ENCODE peak calls at places on chromosome 10, in four cellular contexts. One of them, this sample, is unnamed.

GRCh38 chr10:88986549-88987242 is 3.9 kb upstream of the FAS start:
- DNase-seq in cardiac fibroblast: peak; percentile 68
- DNase-seq in amniotic stem cell: no peak
- DNase-seq in mesendoderm: peak; percentile 29
- DNase-seq in this sample: no peak

GRCh38 chr10:46253076-46254006 is 33.5 kb upstream of the ANTXRL start:
- DNase-seq in cardiac fibroblast: no peak
- DNase-seq in amniotic stem cell: no peak
- DNase-seq in mesendoderm: no peak
- DNase-seq in this sample: no peak

GRCh38 chr10:24952146-24952700 is at the start of gene PRTFDC1:
- DNase-seq in cardiac fibroblast: peak; percentile 50
- DNase-seq in amniotic stem cell: no peak
- DNase-seq in mesendoderm: peak; percentile 74
- DNase-seq in this sample: peak; percentile 88

GRCh38 chr10:33209777-33210176 is 124.7 kb downstream of the NRP1 start:
- DNase-seq in cardiac fibroblast: no peak
- DNase-seq in amniotic stem cell: no peak
- DNase-seq in mesendoderm: no peak
- DNase-seq in this sample: no peak

GRCh38 chr10:97525086-97525485 is 26.4 kb downstream of the UBTD1 start:
- DNase-seq in cardiac fibroblast: no peak
- DNase-seq in amniotic stem cell: no peak
- DNase-seq in mesendoderm: no peak
- DNase-seq in this sample: no peak

GRCh38 chr10:6647811-6648526 is 67.9 kb upstream of the PRKCQ start:
- DNase-seq in cardiac fibroblast: no peak
- DNase-seq in amniotic stem cell: no peak
- DNase-seq in mesendoderm: peak; percentile 90
- DNase-seq in this sample: peak; percentile 48

GRCh38 chr10:60963441-60964256 is 19.7 kb upstream of the RHOBTB1 start:
- DNase-seq in cardiac fibroblast: peak; percentile 75
- DNase-seq in amniotic stem cell: no peak
- DNase-seq in mesendoderm: peak; percentile 39
- DNase-seq in this sample: no peak

GRCh38 chr10:48462482-48463020 is 142.3 kb downstream of the ARHGAP22 start:
- DNase-seq in cardiac fibroblast: no peak
- DNase-seq in amniotic stem cell: no peak
- DNase-seq in mesendoderm: no peak
- DNase-seq in this sample: peak; percentile 51

GRCh38 chr10:70694410-70695179 is 22.3 kb downstream of the ADAMTS14 start:
- DNase-seq in cardiac fibroblast: peak; percentile 87
- DNase-seq in amniotic stem cell: no peak
- DNase-seq in mesendoderm: no peak
- DNase-seq in this sample: no peak

GRCh38 chr10:70552585-70552984 is 50.0 kb downstream of the PRF1 start:
- DNase-seq in cardiac fibroblast: no peak
- DNase-seq in amniotic stem cell: no peak
- DNase-seq in mesendoderm: no peak
- DNase-seq in this sample: no peak

GRCh38 chr10:63209703-63210102 is 76.6 kb downstream of the NRBF2 start:
- DNase-seq in cardiac fibroblast: no peak
- DNase-seq in amniotic stem cell: no peak
- DNase-seq in mesendoderm: no peak
- DNase-seq in this sample: no peak

GRCh38 chr10:109937460-109937859 is 14.1 kb upstream of the XPNPEP1 start:
- DNase-seq in cardiac fibroblast: no peak
- DNase-seq in amniotic stem cell: no peak
- DNase-seq in mesendoderm: no peak
- DNase-seq in this sample: no peak

GRCh38 chr10:120433176-120433575 is 23.9 kb upstream of the PLPP4 start:
- DNase-seq in cardiac fibroblast: no peak
- DNase-seq in amniotic stem cell: no peak
- DNase-seq in mesendoderm: no peak
- DNase-seq in this sample: no peak

GRCh38 chr10:124875596-124875995 is 66.3 kb upstream of the ZRANB1 start:
- DNase-seq in cardiac fibroblast: peak; percentile 61
- DNase-seq in amniotic stem cell: peak; percentile 51
- DNase-seq in mesendoderm: peak; percentile 56
- DNase-seq in this sample: no peak

GRCh38 chr10:84139126-84140035 is at the start of gene GHITM:
- DNase-seq in cardiac fibroblast: peak; percentile 99
- DNase-seq in amniotic stem cell: peak; percentile 99
- DNase-seq in mesendoderm: peak; percentile 99
- DNase-seq in this sample: peak; percentile 99

GRCh38 chr10:5906651-5907050 is 16.6 kb downstream of the FBH1 start:
- DNase-seq in cardiac fibroblast: no peak
- DNase-seq in amniotic stem cell: no peak
- DNase-seq in mesendoderm: no peak
- DNase-seq in this sample: no peak

GRCh38 chr10:109969907-109970306 is 37.9 kb upstream of the ADD3 start:
- DNase-seq in cardiac fibroblast: peak; percentile 41
- DNase-seq in amniotic stem cell: no peak
- DNase-seq in mesendoderm: no peak
- DNase-seq in this sample: no peak

GRCh38 chr10:122126763-122127659 is 138.0 kb downstream of the TACC2 start:
- DNase-seq in cardiac fibroblast: peak; percentile 89
- DNase-seq in amniotic stem cell: peak; percentile 84
- DNase-seq in mesendoderm: peak; percentile 75
- DNase-seq in this sample: peak; percentile 56

GRCh38 chr10:47348661-47349470 is 703 bp downstream of the RBP3 start:
- DNase-seq in cardiac fibroblast: no peak
- DNase-seq in amniotic stem cell: no peak
- DNase-seq in mesendoderm: no peak
- DNase-seq in this sample: peak; percentile 67

GRCh38 chr10:61835069-61835908 is 66.2 kb upstream of the ARID5B start:
- DNase-seq in cardiac fibroblast: peak; percentile 82
- DNase-seq in amniotic stem cell: no peak
- DNase-seq in mesendoderm: peak; percentile 77
- DNase-seq in this sample: no peak

GRCh38 chr10:28179490-28180099 is 123.3 kb downstream of the MPP7 start:
- DNase-seq in cardiac fibroblast: peak; percentile 72
- DNase-seq in amniotic stem cell: peak; percentile 23
- DNase-seq in mesendoderm: peak; percentile 69
- DNase-seq in this sample: no peak

GRCh38 chr10:36515313-36515712 is 610.1 kb upstream of the ANKRD30A start:
- DNase-seq in cardiac fibroblast: no peak
- DNase-seq in amniotic stem cell: no peak
- DNase-seq in mesendoderm: no peak
- DNase-seq in this sample: no peak

GRCh38 chr10:34580643-34581042 is 234.5 kb downstream of the PARD3 start:
- DNase-seq in cardiac fibroblast: peak; percentile 62
- DNase-seq in amniotic stem cell: no peak
- DNase-seq in mesendoderm: no peak
- DNase-seq in this sample: no peak

GRCh38 chr10:25059990-25060389 is 43.6 kb downstream of the THNSL1 start:
- DNase-seq in cardiac fibroblast: peak; percentile 92
- DNase-seq in amniotic stem cell: peak; percentile 49
- DNase-seq in mesendoderm: peak; percentile 53
- DNase-seq in this sample: peak; percentile 74

GRCh38 chr10:124007102-124007772 is 86.2 kb downstream of the CHST15 start:
- DNase-seq in cardiac fibroblast: no peak
- DNase-seq in amniotic stem cell: no peak
- DNase-seq in mesendoderm: no peak
- DNase-seq in this sample: peak; percentile 35

GRCh38 chr10:6310977-6311376 is 108.2 kb downstream of the PFKFB3 start:
- DNase-seq in cardiac fibroblast: no peak
- DNase-seq in amniotic stem cell: no peak
- DNase-seq in mesendoderm: no peak
- DNase-seq in this sample: no peak

GRCh38 chr10:118818621-118819221 is 64.0 kb upstream of the CACUL1 start:
- DNase-seq in cardiac fibroblast: no peak
- DNase-seq in amniotic stem cell: no peak
- DNase-seq in mesendoderm: no peak
- DNase-seq in this sample: no peak

This sample was measured in kidney.